ENCODE peak calls at places on chromosomes 3 and 15, in six cellular contexts. N is uterus, Q is HepG2, L is A549, C is stomach, Y is body of pancreas. A is an unnamed sample.

GRCh38 chr15:98760112-98760826 is 111.9 kb downstream of the IGF1R start:
- DNase-seq in N (no peak), Q (no peak), L (no peak), C (peak), Y (peak), A (no peak)

GRCh38 chr3:148528024-148528423 is 169.7 kb upstream of the AGTR1 start:
- DNase-seq in N (no peak), Q (no peak), L (no peak), C (no peak), Y (no peak), A (no peak)

GRCh38 chr15:78840661-78841060 is 29.4 kb upstream of the ADAMTS7 start:
- DNase-seq in N (no peak), Q (no peak), L (no peak), C (no peak), Y (no peak), A (no peak)

GRCh38 chr3:66416556-66417304 is 84.1 kb downstream of the LRIG1 start:
- DNase-seq in N (no peak), Q (no peak), L (no peak), C (no peak), Y (no peak), A (no peak)

GRCh38 chr3:134326760-134327593 is 47.3 kb downstream of the AMOTL2 start:
- DNase-seq in N (peak), Q (peak), L (no peak), C (no peak), Y (peak), A (no peak)

GRCh38 chr15:49154359-49154758 is 1.0 kb downstream of the COPS2 start:
- DNase-seq in N (no peak), Q (no peak), L (no peak), C (no peak), Y (no peak), A (no peak)

GRCh38 chr3:184508938-184509337 is 52.6 kb upstream of the EPHB3 start:
- DNase-seq in N (no peak), Q (no peak), L (no peak), C (no peak), Y (peak), A (no peak)

GRCh38 chr15:64997911-64998310 is 8.2 kb upstream of the SPG21 start:
- DNase-seq in N (no peak), Q (no peak), L (no peak), C (no peak), Y (no peak), A (no peak)

GRCh38 chr3:15724446-15724845 is 73.3 kb downstream of the ANKRD28 start:
- DNase-seq in N (no peak), Q (no peak), L (no peak), C (no peak), Y (no peak), A (no peak)

GRCh38 chr15:89089316-89090230 is 1.3 kb downstream of the ABHD2 start:
- DNase-seq in N (no peak), Q (no peak), L (no peak), C (no peak), Y (peak), A (no peak)

GRCh38 chr3:134663646-134664456 is 13.0 kb upstream of the KY start:
- DNase-seq in N (no peak), Q (no peak), L (no peak), C (no peak), Y (no peak), A (no peak)

GRCh38 chr3:112555535-112556170 is 6.1 kb downstream of the ATG3 start:
- DNase-seq in N (no peak), Q (no peak), L (no peak), C (no peak), Y (no peak), A (no peak)

GRCh38 chr3:129246636-129247035 is 2.8 kb upstream of the COPG1 start:
- DNase-seq in N (no peak), Q (no peak), L (no peak), C (no peak), Y (no peak), A (no peak)

GRCh38 chr15:50168778-50169411 is 13.1 kb upstream of the SLC27A2 start:
- DNase-seq in N (no peak), Q (no peak), L (no peak), C (no peak), Y (no peak), A (no peak)

GRCh38 chr3:26484140-26484539 is 138.4 kb upstream of the LRRC3B start:
- DNase-seq in N (no peak), Q (peak), L (no peak), C (no peak), Y (no peak), A (peak)

GRCh38 chr3:176041812-176042211 is 1155.5 kb downstream of the TBL1XR1 start:
- DNase-seq in N (no peak), Q (no peak), L (no peak), C (no peak), Y (no peak), A (no peak)

GRCh38 chr3:196994056-196994455 is 25.4 kb upstream of the PIGZ start:
- DNase-seq in N (no peak), Q (no peak), L (no peak), C (no peak), Y (no peak), A (no peak)

GRCh38 chr3:67472674-67473201 is 181.7 kb downstream of the SUCLG2 start:
- DNase-seq in N (no peak), Q (no peak), L (no peak), C (no peak), Y (no peak), A (no peak)

GRCh38 chr3:13282986-13283876 is 136.9 kb downstream of the NUP210 start:
- DNase-seq in N (no peak), Q (no peak), L (peak), C (no peak), Y (peak), A (no peak)

GRCh38 chr15:52699457-52699856 is 20.3 kb upstream of the ATOSA start:
- DNase-seq in N (no peak), Q (no peak), L (no peak), C (no peak), Y (no peak), A (no peak)

GRCh38 chr3:158102660-158103085 is 3.5 kb downstream of the SHOX2 start:
- DNase-seq in N (no peak), Q (no peak), L (no peak), C (no peak), Y (no peak), A (no peak)

GRCh38 chr15:77546050-77546501 is 86.6 kb downstream of the LINGO1 start:
- DNase-seq in N (no peak), Q (no peak), L (peak), C (peak), Y (no peak), A (peak)

GRCh38 chr3:183114374-183114773 is 15.1 kb upstream of the MCCC1 start:
- DNase-seq in N (no peak), Q (no peak), L (no peak), C (no peak), Y (no peak), A (no peak)

GRCh38 chr3:73687081-73688004 is 62.6 kb upstream of the PDZRN3 start:
- DNase-seq in N (no peak), Q (no peak), L (no peak), C (no peak), Y (no peak), A (no peak)

GRCh38 chr3:113531826-113532697 is at the start of gene SIDT1:
- DNase-seq in N (no peak), Q (no peak), L (peak), C (peak), Y (peak), A (no peak)

GRCh38 chr15:68230157-68231100 is 901 bp upstream of the CLN6 start:
- DNase-seq in N (no peak), Q (no peak), L (no peak), C (peak), Y (peak), A (no peak)

GRCh38 chr3:150149651-150150051 is 179.0 kb upstream of the PFN2 start:
- DNase-seq in N (no peak), Q (no peak), L (no peak), C (no peak), Y (no peak), A (no peak)

GRCh38 chr15:80891006-80891405 is 98.6 kb downstream of the MESD start:
- DNase-seq in N (no peak), Q (no peak), L (no peak), C (no peak), Y (no peak), A (no peak)

GRCh38 chr3:37564518-37564917 is 297.2 kb upstream of the CTDSPL start:
- DNase-seq in N (no peak), Q (no peak), L (no peak), C (no peak), Y (no peak), A (no peak)

GRCh38 chr3:132710311-132710710 is 11.9 kb downstream of the NPHP3 start:
- DNase-seq in N (no peak), Q (no peak), L (no peak), C (no peak), Y (no peak), A (no peak)

GRCh38 chr3:172965256-172965655 is 175.8 kb downstream of the SPATA16 start:
- DNase-seq in N (no peak), Q (no peak), L (no peak), C (no peak), Y (no peak), A (no peak)

GRCh38 chr3:126538316-126538715 is 14.4 kb downstream of the CHST13 start:
- DNase-seq in N (no peak), Q (no peak), L (no peak), C (no peak), Y (peak), A (no peak)

GRCh38 chr15:40289140-40289775 is 6.4 kb upstream of the ANKRD63 start:
- DNase-seq in N (no peak), Q (no peak), L (no peak), C (peak), Y (peak), A (no peak)

GRCh38 chr3:126543457-126544090 is 15.2 kb downstream of the C3orf22 start:
- DNase-seq in N (peak), Q (no peak), L (no peak), C (peak), Y (no peak), A (no peak)

GRCh38 chr3:58637509-58637908 is 29.1 kb downstream of the FAM3D start:
- DNase-seq in N (no peak), Q (no peak), L (no peak), C (no peak), Y (no peak), A (no peak)

GRCh38 chr15:31513178-31513577 is 186.5 kb downstream of the KLF13 start:
- DNase-seq in N (no peak), Q (no peak), L (no peak), C (no peak), Y (peak), A (no peak)

GRCh38 chr3:12965999-12966846 is 107.0 kb downstream of the IQSEC1 start:
- DNase-seq in N (no peak), Q (no peak), L (no peak), C (no peak), Y (no peak), A (no peak)

GRCh38 chr3:46690798-46691197 is 2.7 kb downstream of the ALS2CL start:
- DNase-seq in N (no peak), Q (no peak), L (no peak), C (peak), Y (peak), A (peak)
- TF ChIP-seq POLR2A in N (no peak), Q (no peak), L (no peak), C (no peak), Y (no peak), A (no peak)

DNA sequence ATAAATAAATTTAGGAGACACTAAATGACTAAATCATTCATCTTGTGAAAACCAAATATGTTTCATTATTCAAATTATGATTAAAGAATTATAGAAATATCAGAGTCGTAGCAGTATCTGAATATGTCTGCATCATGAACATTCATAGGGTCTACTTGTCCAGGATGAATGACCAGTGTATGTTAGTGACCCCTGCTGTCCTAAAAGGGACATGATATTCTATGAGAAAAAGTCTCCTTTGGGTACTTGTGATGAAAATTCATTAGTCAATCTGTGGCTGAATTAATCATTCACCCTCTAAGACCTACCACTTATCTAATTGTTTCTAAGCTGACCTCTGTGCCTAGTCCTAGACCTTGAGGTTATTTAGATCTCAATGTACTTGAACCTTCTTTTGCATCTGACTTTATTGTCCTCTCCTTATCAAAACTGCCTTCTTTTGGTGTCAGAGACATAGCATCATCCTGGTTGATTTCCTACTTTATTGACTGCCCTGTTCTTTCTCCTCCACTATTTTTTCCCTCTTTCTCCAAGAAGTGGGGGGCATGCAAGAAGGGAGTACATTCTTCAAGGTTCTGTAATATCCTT is 799.3 kb downstream of the DIPK2A start:
- DNase-seq in N (no peak), Q (peak), L (no peak), C (no peak), Y (no peak), A (no peak)
- TF ChIP-seq POLR2A in N (no peak), Q (no peak), L (no peak), C (no peak), Y (no peak), A (no peak)

GRCh38 chr3:180196658-180197057 is 159.9 kb upstream of the PEX5L start:
- DNase-seq in N (no peak), Q (no peak), L (no peak), C (no peak), Y (peak), A (no peak)
- TF ChIP-seq POLR2A in N (no peak), Q (no peak), L (no peak), C (no peak), Y (no peak), A (no peak)

GRCh38 chr15:90901799-90902655 is 1.1 kb upstream of the MAN2A2 start:
- DNase-seq in N (peak), Q (peak), L (peak), C (peak), Y (peak), A (peak)
- TF ChIP-seq POLR2A in N (peak), Q (peak), L (peak), C (no peak), Y (peak), A (peak)

DNA sequence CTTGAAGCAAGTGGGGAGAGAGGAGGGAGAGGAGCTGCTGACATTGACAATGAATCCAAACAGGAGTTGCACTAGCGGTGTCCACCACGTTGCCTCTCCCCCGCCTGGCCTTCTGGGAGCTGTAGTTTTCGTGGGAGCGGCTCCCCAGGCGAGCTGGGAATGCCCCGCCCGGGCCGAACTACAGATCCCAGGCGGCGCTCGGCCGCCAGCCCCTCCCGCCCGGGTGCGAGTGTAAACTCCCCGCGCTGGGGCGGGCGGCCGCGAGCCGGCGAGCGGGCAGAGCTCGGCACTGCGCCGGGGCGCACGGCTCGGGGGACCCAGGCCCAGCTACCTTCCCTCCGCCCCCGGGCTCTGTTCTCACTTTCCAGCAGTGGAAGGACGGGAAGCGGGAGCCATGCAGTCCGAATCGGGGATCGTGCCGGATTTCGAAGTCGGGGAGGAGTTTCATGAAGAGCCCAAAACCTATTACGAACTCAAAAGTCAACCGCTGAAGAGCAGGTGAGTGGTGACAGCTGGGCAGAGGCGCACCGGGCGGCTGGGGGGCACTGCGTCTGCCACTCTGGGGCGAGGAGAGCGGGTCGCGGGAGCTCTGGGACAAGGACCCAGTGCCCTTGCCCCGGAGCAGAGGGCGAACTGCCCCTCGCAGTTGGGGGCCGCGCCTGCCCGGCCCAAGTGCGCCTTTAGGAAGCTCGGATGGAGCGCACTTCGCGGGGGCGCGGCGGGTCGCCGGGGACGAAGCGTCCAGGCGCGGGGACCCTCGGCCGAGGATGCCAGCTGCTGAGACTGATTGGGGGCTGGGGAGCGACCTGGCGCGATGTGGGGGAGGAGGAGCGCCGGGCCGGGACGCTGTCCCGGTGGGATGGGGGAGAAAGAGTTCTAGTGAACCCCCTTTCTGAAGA is at the start of gene MITF:
- DNase-seq in N (peak), Q (peak), L (peak), C (peak), Y (peak), A (peak)
- TF ChIP-seq POLR2A in N (peak), Q (no peak), L (peak), C (no peak), Y (peak), A (peak)

GRCh38 chr3:105809204-105809893 is 59.5 kb downstream of the CBLB start:
- DNase-seq in N (no peak), Q (peak), L (no peak), C (no peak), Y (no peak), A (no peak)
- TF ChIP-seq POLR2A in N (no peak), Q (no peak), L (no peak), C (no peak), Y (no peak), A (no peak)